ENCODE peak calls at places on chromosomes 5 and 9, in seven cellular contexts. One of them, this sample, is unnamed.

GRCh38 chr9:108182950-108183381 is 672.8 kb downstream of the ACTL7B start:
- DNase-seq in right atrium auricular region: peak
- DNase-seq in HuH-7: no peak
- DNase-seq in ELF-1: no peak
- DNase-seq in HCT116: no peak
- DNase-seq in nucleus accumbens: no peak
- DNase-seq in A549: no peak
- DNase-seq in this sample: no peak

GRCh38 chr5:97150401-97150800 is 8.0 kb upstream of the LIX1 start:
- DNase-seq in nucleus accumbens: no peak
- DNase-seq in HuH-7: no peak
- DNase-seq in right atrium auricular region: no peak
- DNase-seq in ELF-1: no peak
- DNase-seq in HCT116: no peak
- DNase-seq in A549: no peak
- DNase-seq in this sample: no peak

GRCh38 chr5:62395210-62395950 is 8.3 kb downstream of the DIMT1 start:
- DNase-seq in right atrium auricular region: no peak
- DNase-seq in A549: no peak
- DNase-seq in nucleus accumbens: no peak
- DNase-seq in HuH-7: no peak
- DNase-seq in HCT116: no peak
- DNase-seq in ELF-1: no peak
- DNase-seq in this sample: no peak

GRCh38 chr9:20512106-20512505 is 110.2 kb downstream of the MLLT3 start:
- DNase-seq in ELF-1: no peak
- DNase-seq in HCT116: no peak
- DNase-seq in nucleus accumbens: no peak
- DNase-seq in A549: peak
- DNase-seq in HuH-7: no peak
- DNase-seq in right atrium auricular region: no peak
- DNase-seq in this sample: no peak

GRCh38 chr9:81522721-81523551 is 166.4 kb downstream of the TLE1 start:
- DNase-seq in HuH-7: peak
- DNase-seq in ELF-1: peak
- DNase-seq in right atrium auricular region: no peak
- DNase-seq in HCT116: peak
- DNase-seq in A549: peak
- DNase-seq in nucleus accumbens: no peak
- DNase-seq in this sample: no peak

GRCh38 chr5:107790671-107791070 is 119.9 kb upstream of the EFNA5 start:
- DNase-seq in right atrium auricular region: no peak
- DNase-seq in ELF-1: no peak
- DNase-seq in HuH-7: no peak
- DNase-seq in A549: no peak
- DNase-seq in HCT116: no peak
- DNase-seq in nucleus accumbens: no peak
- DNase-seq in this sample: no peak

GRCh38 chr5:150670961-150671337 is 9.9 kb downstream of the MYOZ3 start:
- DNase-seq in HCT116: no peak
- DNase-seq in right atrium auricular region: peak
- DNase-seq in A549: no peak
- DNase-seq in HuH-7: no peak
- DNase-seq in ELF-1: no peak
- DNase-seq in nucleus accumbens: no peak
- DNase-seq in this sample: no peak

GRCh38 chr5:134845335-134845851 is 375 bp upstream of the C5orf24 start:
- DNase-seq in nucleus accumbens: no peak
- DNase-seq in HuH-7: no peak
- DNase-seq in ELF-1: no peak
- DNase-seq in HCT116: no peak
- DNase-seq in A549: no peak
- DNase-seq in right atrium auricular region: no peak
- DNase-seq in this sample: no peak

GRCh38 chr5:139458580-139459407 is 3.7 kb downstream of the ECSCR start:
- DNase-seq in ELF-1: peak
- DNase-seq in A549: no peak
- DNase-seq in HCT116: no peak
- DNase-seq in HuH-7: no peak
- DNase-seq in right atrium auricular region: no peak
- DNase-seq in nucleus accumbens: no peak
- DNase-seq in this sample: no peak

GRCh38 chr9:127174386-127175318 is 52.2 kb upstream of the ANGPTL2 start:
- DNase-seq in ELF-1: no peak
- DNase-seq in HCT116: no peak
- DNase-seq in right atrium auricular region: peak
- DNase-seq in A549: no peak
- DNase-seq in nucleus accumbens: no peak
- DNase-seq in HuH-7: no peak
- DNase-seq in this sample: peak

GRCh38 chr9:107626118-107626517 is 136.5 kb upstream of the KLF4 start:
- DNase-seq in HCT116: no peak
- DNase-seq in nucleus accumbens: no peak
- DNase-seq in right atrium auricular region: no peak
- DNase-seq in HuH-7: no peak
- DNase-seq in A549: no peak
- DNase-seq in ELF-1: no peak
- DNase-seq in this sample: no peak

GRCh38 chr5:135750506-135750905 is 84.0 kb upstream of the SLC25A48 start:
- DNase-seq in HuH-7: no peak
- DNase-seq in nucleus accumbens: no peak
- DNase-seq in ELF-1: no peak
- DNase-seq in A549: no peak
- DNase-seq in HCT116: no peak
- DNase-seq in right atrium auricular region: no peak
- DNase-seq in this sample: no peak

GRCh38 chr9:89400398-89401116 is 82.3 kb downstream of the SECISBP2 start:
- DNase-seq in A549: no peak
- DNase-seq in HuH-7: no peak
- DNase-seq in nucleus accumbens: no peak
- DNase-seq in right atrium auricular region: no peak
- DNase-seq in HCT116: no peak
- DNase-seq in ELF-1: no peak
- DNase-seq in this sample: no peak

GRCh38 chr5:79512692-79513518 is 1.0 kb downstream of the HOMER1 start:
- DNase-seq in HuH-7: peak
- DNase-seq in nucleus accumbens: no peak
- DNase-seq in ELF-1: peak
- DNase-seq in right atrium auricular region: no peak
- DNase-seq in HCT116: no peak
- DNase-seq in A549: peak
- DNase-seq in this sample: no peak

GRCh38 chr5:156640751-156641241 is 209.3 kb upstream of the PPP1R2B start:
- DNase-seq in HCT116: no peak
- DNase-seq in ELF-1: no peak
- DNase-seq in A549: no peak
- DNase-seq in nucleus accumbens: no peak
- DNase-seq in HuH-7: no peak
- DNase-seq in right atrium auricular region: no peak
- DNase-seq in this sample: no peak

GRCh38 chr9:127574089-127574921 is 37.8 kb upstream of the STXBP1 start:
- DNase-seq in nucleus accumbens: no peak
- DNase-seq in ELF-1: peak
- DNase-seq in right atrium auricular region: no peak
- DNase-seq in A549: peak
- DNase-seq in HCT116: no peak
- DNase-seq in HuH-7: no peak
- DNase-seq in this sample: peak

GRCh38 chr5:137310051-137310730 is 188.9 kb downstream of the SPOCK1 start:
- DNase-seq in HuH-7: no peak
- DNase-seq in ELF-1: no peak
- DNase-seq in right atrium auricular region: no peak
- DNase-seq in HCT116: no peak
- DNase-seq in nucleus accumbens: no peak
- DNase-seq in A549: peak
- DNase-seq in this sample: no peak